ENCODE peak calls at places on chromosomes 13 and 19, in seven cellular contexts. X is cardiac muscle cell; I is CD8-positive, alpha-beta T cell; E is tibial nerve; B is CD4-positive, alpha-beta T cell; A is suprapubic skin; R is lower lobe of right lung. V is an unnamed sample. For H3K27me3, the result is how much of the 10 kb centered on the place peaks cover.

GRCh38 chr13:101144808-101145419 is 271.4 kb downstream of the NALCN start:
- DNase-seq in X (peak), I (no peak), E (no peak), B (no peak), A (no peak), R (no peak), V (no peak)

GRCh38 chr13:71864094-71864980 is 2.7 kb downstream of the DACH1 start:
- DNase-seq in X (peak), I (no peak), E (peak), B (no peak), A (peak), R (peak), V (no peak)

GRCh38 chr13:46295531-46296464 is 84.1 kb downstream of the LRRC63 start:
- DNase-seq in X (no peak), I (peak), E (peak), B (peak), A (peak), R (peak), V (no peak)

GRCh38 chr19:51091126-51091525 is 8.4 kb upstream of the KLK14 start:
- DNase-seq in X (no peak), I (no peak), E (no peak), B (no peak), A (no peak), R (no peak), V (no peak)

GRCh38 chr13:100473087-100473486 is 115.5 kb downstream of the GGACT start:
- DNase-seq in X (peak), I (no peak), E (no peak), B (no peak), A (no peak), R (no peak), V (no peak)

GRCh38 chr19:17686592-17687042 is 1.5 kb downstream of the UNC13A start:
- DNase-seq in X (peak), I (no peak), E (no peak), B (no peak), A (no peak), R (no peak), V (no peak)

GRCh38 chr13:112346899-112347229 is 29.3 kb upstream of the SPACA7 start:
- DNase-seq in X (no peak), I (no peak), E (no peak), B (no peak), A (no peak), R (no peak), V (no peak)

GRCh38 chr19:29211562-29212416 is 1.2 kb downstream of the UQCRFS1 start:
- DNase-seq in X (peak), I (no peak), E (no peak), B (no peak), A (no peak), R (no peak), V (peak)

GRCh38 chr19:19321143-19321577 is 531 bp downstream of the MAU2 start:
- DNase-seq in X (peak), I (no peak), E (no peak), B (no peak), A (no peak), R (no peak), V (no peak)

GRCh38 chr13:51895906-51896888 is 34.4 kb downstream of the CCDC70 start:
- DNase-seq in X (peak), I (no peak), E (peak), B (peak), A (no peak), R (peak), V (no peak)

GRCh38 chr19:7200739-7201138 is 93.5 kb downstream of the INSR start:
- DNase-seq in X (no peak), I (no peak), E (no peak), B (no peak), A (no peak), R (no peak), V (no peak)

GRCh38 chr19:42150940-42151339 is 18.7 kb upstream of the POU2F2 start:
- DNase-seq in X (no peak), I (no peak), E (no peak), B (no peak), A (no peak), R (no peak), V (no peak)

GRCh38 chr13:52361225-52361624 is 44.7 kb downstream of the THSD1 start:
- DNase-seq in X (no peak), I (no peak), E (no peak), B (no peak), A (no peak), R (no peak), V (no peak)

GRCh38 chr13:73198888-73199497 is 140.2 kb downstream of the KLF5 start:
- DNase-seq in X (no peak), I (no peak), E (no peak), B (no peak), A (no peak), R (no peak), V (no peak)

GRCh38 chr13:76889254-76889653 is 3.0 kb upstream of the KCTD12 start:
- DNase-seq in X (no peak), I (no peak), E (no peak), B (no peak), A (no peak), R (no peak), V (no peak)

GRCh38 chr19:18785179-18786124 is 5.7 kb downstream of the COMP start:
- DNase-seq in X (peak), I (peak), E (peak), B (peak), A (peak), R (peak), V (no peak)

GRCh38 chr13:38819053-38819452 is 132.2 kb downstream of the FREM2 start:
- DNase-seq in X (no peak), I (no peak), E (peak), B (no peak), A (no peak), R (no peak), V (no peak)

GRCh38 chr19:43784981-43785808 is 4.4 kb upstream of the KCNN4 start:
- DNase-seq in X (peak), I (no peak), E (peak), B (no peak), A (no peak), R (peak), V (no peak)

GRCh38 chr13:51370116-51370515 is 30.6 kb downstream of the SERPINE3 start:
- DNase-seq in X (no peak), I (no peak), E (no peak), B (no peak), A (no peak), R (no peak), V (no peak)

GRCh38 chr19:12521996-12522395 is 29.3 kb downstream of the ZNF564 start:
- DNase-seq in X (no peak), I (no peak), E (no peak), B (no peak), A (no peak), R (no peak), V (no peak)

GRCh38 chr19:8334458-8335342 is 8.4 kb downstream of the KANK3 start:
- DNase-seq in X (peak), I (no peak), E (no peak), B (no peak), A (no peak), R (peak), V (no peak)

GRCh38 chr19:43438291-43439162 is 23.8 kb downstream of the TEX101 start:
- DNase-seq in X (no peak), I (no peak), E (no peak), B (no peak), A (no peak), R (no peak), V (peak)

GRCh38 chr13:99465454-99465853 is 35.8 kb upstream of the TM9SF2 start:
- DNase-seq in X (no peak), I (no peak), E (no peak), B (no peak), A (no peak), R (no peak), V (peak)

GRCh38 chr13:103833453-103833852 is 767.2 kb upstream of the SLC10A2 start:
- DNase-seq in X (no peak), I (no peak), E (no peak), B (no peak), A (no peak), R (no peak), V (no peak)

GRCh38 chr13:79427265-79427664 is 21.2 kb upstream of the RBM26 start:
- DNase-seq in X (no peak), I (no peak), E (no peak), B (no peak), A (no peak), R (no peak), V (no peak)

GRCh38 chr13:24033527-24034302 is 126.8 kb upstream of the SPATA13 start:
- DNase-seq in X (no peak), I (no peak), E (no peak), B (no peak), A (no peak), R (no peak), V (no peak)

GRCh38 chr19:17077447-17078028 is 2.0 kb downstream of the MYO9B start:
- DNase-seq in X (no peak), I (no peak), E (no peak), B (no peak), A (no peak), R (no peak), V (no peak)

GRCh38 chr13:34941835-34942731 is at the start of gene NBEA:
- DNase-seq in X (peak), I (peak), E (peak), B (peak), A (peak), R (peak), V (peak)

GRCh38 chr13:112897956-112898785 is 70.8 kb upstream of the MCF2L start:
- DNase-seq in X (no peak), I (no peak), E (no peak), B (no peak), A (peak), R (peak), V (no peak)

GRCh38 chr19:14507704-14508246 is 10.4 kb downstream of the DNAJB1 start:
- DNase-seq in X (peak), I (no peak), E (no peak), B (no peak), A (no peak), R (peak), V (no peak)

GRCh38 chr13:31731923-31732322 is 7.4 kb upstream of the RXFP2 start:
- DNase-seq in X (no peak), I (no peak), E (no peak), B (no peak), A (no peak), R (no peak), V (no peak)

GRCh38 chr19:40576585-40577451 is at the start of gene SHKBP1:
- DNase-seq in X (peak), I (peak), E (peak), B (peak), A (peak), R (peak), V (peak)

GRCh38 chr13:21216332-21216731 is 39.9 kb downstream of the MRPL57 start:
- DNase-seq in X (no peak), I (no peak), E (no peak), B (no peak), A (no peak), R (no peak), V (peak)

GRCh38 chr19:58476498-58477015 is 405 bp downstream of the ZNF446 start:
- DNase-seq in X (peak), I (no peak), E (no peak), B (no peak), A (no peak), R (no peak), V (no peak)

GRCh38 chr19:38409631-38410133 is 6.8 kb downstream of the FAM98C start:
- DNase-seq in X (no peak), I (no peak), E (no peak), B (no peak), A (no peak), R (no peak), V (no peak)

GRCh38 chr19:48196321-48196761 is 25.9 kb downstream of the ZSWIM9 start:
- DNase-seq in X (no peak), I (no peak), E (no peak), B (no peak), A (no peak), R (no peak), V (no peak)

GRCh38 chr19:46115396-46116109 is 8.9 kb downstream of the IGFL3 start:
- DNase-seq in X (no peak), I (no peak), E (no peak), B (no peak), A (no peak), R (no peak), V (peak)

GRCh38 chr13:62512194-62513141 is 1096.8 kb upstream of the PCDH20 start:
- DNase-seq in X (peak), I (no peak), E (no peak), B (no peak), A (peak), R (no peak), V (no peak)

DNA sequence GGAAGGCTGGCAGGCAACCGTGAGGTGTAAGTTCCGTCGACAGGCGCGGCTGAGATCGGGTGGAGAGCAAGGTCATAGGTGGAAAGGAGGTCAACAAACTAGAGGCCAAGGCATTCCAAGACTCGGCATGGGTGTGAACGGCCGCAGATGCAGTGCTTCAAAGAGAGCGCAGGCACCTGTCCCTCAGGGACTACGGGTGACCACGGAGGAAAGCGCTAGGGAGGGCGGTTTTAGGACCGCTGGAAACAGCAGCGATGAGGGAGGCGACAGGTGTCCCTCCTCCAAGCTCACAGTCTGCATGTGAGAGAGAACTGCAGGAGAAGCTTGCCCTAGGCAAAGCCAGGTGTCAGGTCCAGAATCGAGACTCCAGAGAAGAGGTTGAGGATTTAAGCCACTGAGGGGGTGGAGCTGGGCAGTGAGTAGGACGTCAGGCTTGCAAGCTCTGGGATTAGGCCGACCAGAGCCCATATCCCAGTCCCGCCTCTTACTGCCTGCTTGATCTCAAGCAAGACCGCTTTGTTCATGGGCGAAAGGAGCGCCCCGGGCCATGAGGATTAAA is 1.6 kb upstream of the MLNR start:
- DNase-seq in X (peak), I (no peak), E (no peak), B (no peak), A (no peak), R (no peak), V (no peak)
- H3K27me3 ChIP-seq in X (half or more), I (under half), E (under half), B (half or more), A (half or more), R (under half), V (under half)

GRCh38 chr19:3357362-3357730 is 9.0 kb upstream of the NFIC start:
- DNase-seq in X (no peak), I (no peak), E (no peak), B (no peak), A (no peak), R (no peak), V (no peak)
- H3K27me3 ChIP-seq in X (half or more), I (under half), E (under half), B (under half), A (under half), R (under half), V (under half)

DNA sequence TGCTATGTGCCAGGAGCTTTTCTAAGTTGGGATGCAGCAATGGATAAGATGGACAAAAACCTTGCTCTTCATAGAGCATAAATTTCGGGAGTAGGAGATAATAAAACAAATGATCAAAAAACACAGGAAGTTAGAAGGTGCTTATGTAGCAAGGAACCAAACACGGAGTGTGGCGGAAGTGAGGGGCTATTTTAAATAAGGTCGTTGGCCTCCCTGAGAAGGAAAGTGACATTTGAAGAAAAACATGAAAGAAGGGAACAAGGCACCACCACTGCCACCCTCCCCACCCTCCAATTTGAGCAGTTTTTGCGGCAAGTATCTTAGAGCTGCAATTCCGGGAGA is 3.2 kb upstream of the GSX1 start:
- DNase-seq in X (no peak), I (no peak), E (no peak), B (no peak), A (no peak), R (no peak), V (no peak)
- H3K27me3 ChIP-seq in X (half or more), I (under half), E (under half), B (half or more), A (half or more), R (half or more), V (under half)

GRCh38 chr13:83883061-83883523 is 818 bp upstream of the SLITRK1 start:
- DNase-seq in X (no peak), I (no peak), E (no peak), B (no peak), A (no peak), R (no peak), V (no peak)
- H3K27me3 ChIP-seq in X (half or more), I (under half), E (under half), B (under half), A (half or more), R (half or more), V (under half)

GRCh38 chr19:10290876-10291553 is 1.3 kb downstream of the ICAM5 start:
- DNase-seq in X (peak), I (no peak), E (no peak), B (no peak), A (peak), R (peak), V (no peak)
- H3K27me3 ChIP-seq in X (half or more), I (half or more), E (under half), B (half or more), A (half or more), R (half or more), V (half or more)

GRCh38 chr13:94548382-94549240 is 47.3 kb downstream of the TGDS start:
- DNase-seq in X (peak), I (no peak), E (peak), B (peak), A (peak), R (peak), V (no peak)
- H3K27me3 ChIP-seq in X (under half), I (under half), E (under half), B (under half), A (under half), R (under half), V (under half)